ENCODE peak calls at places on chromosomes 7 and 10, in eight cellular contexts. L is HepG2, N is A549, E is H1, Y is K562, B is SK-N-SH, R is IMR-90, H is GM12878. A is an unnamed sample.

GRCh38 chr7:22858640-22859561 is 36.3 kb upstream of the TOMM7 start:
- DNase-seq in E (no peak), L (no peak), N (peak), Y (peak), R (peak), H (no peak), B (no peak), A (no peak)

GRCh38 chr7:90708841-90709317 is 112.8 kb downstream of the CDK14 start:
- DNase-seq in R (no peak), H (peak), L (peak), E (no peak), Y (no peak), N (no peak), B (no peak), A (peak)

GRCh38 chr10:76285012-76285411 is 853.6 kb downstream of the LRMDA start:
- DNase-seq in R (peak), H (no peak), E (no peak), N (no peak), B (no peak), Y (no peak), L (peak), A (no peak)

GRCh38 chr7:101905203-101905865 is 87.9 kb downstream of the CUX1 start:
- DNase-seq in L (no peak), N (no peak), B (no peak), H (no peak), E (no peak), Y (no peak), R (peak), A (no peak)

GRCh38 chr7:44279731-44280505 is 45.5 kb downstream of the CAMK2B start:
- DNase-seq in L (no peak), N (no peak), H (no peak), Y (peak), E (no peak), B (peak), R (no peak), A (peak)

GRCh38 chr7:29588900-29589696 is 25.5 kb downstream of the PRR15 start:
- DNase-seq in N (peak), L (peak), Y (peak), R (peak), E (no peak), B (peak), H (peak), A (peak)

GRCh38 chr10:31677198-31678138 is 251.2 kb downstream of the ARHGAP12 start:
- DNase-seq in H (no peak), L (no peak), N (no peak), Y (no peak), R (no peak), E (peak), B (no peak), A (peak)

GRCh38 chr10:33746878-33747277 is 412.4 kb upstream of the NRP1 start:
- DNase-seq in R (peak), N (no peak), H (no peak), L (no peak), E (no peak), Y (no peak), B (no peak), A (no peak)

GRCh38 chr10:95756796-95757657 is 1.1 kb downstream of the ENTPD1 start:
- DNase-seq in E (no peak), N (no peak), B (no peak), L (no peak), H (peak), Y (no peak), R (no peak), A (no peak)

GRCh38 chr7:2606539-2606936 is 25.2 kb upstream of the TTYH3 start:
- DNase-seq in L (no peak), H (no peak), E (no peak), N (no peak), R (no peak), B (peak), Y (no peak), A (no peak)

GRCh38 chr7:24570983-24571382 is 2.3 kb upstream of the PALS2 start:
- DNase-seq in H (no peak), R (no peak), Y (no peak), E (no peak), L (no peak), N (no peak), B (no peak), A (no peak)

GRCh38 chr7:105429746-105430612 is 41.3 kb upstream of the SRPK2 start:
- DNase-seq in H (no peak), Y (peak), B (peak), L (peak), N (peak), R (peak), E (no peak), A (peak)

GRCh38 chr7:136009488-136010079 is 32.4 kb upstream of the MTPN start:
- DNase-seq in Y (peak), B (peak), E (no peak), L (peak), R (peak), N (peak), H (no peak), A (no peak)

GRCh38 chr10:8829592-8829991 is 775.1 kb downstream of the GATA3 start:
- DNase-seq in L (no peak), E (no peak), N (no peak), B (no peak), H (no peak), Y (no peak), R (no peak), A (no peak)

GRCh38 chr10:85888559-85888958 is 478.0 kb downstream of the GRID1 start:
- DNase-seq in R (no peak), N (no peak), Y (no peak), L (no peak), B (no peak), H (no peak), E (no peak), A (no peak)

GRCh38 chr7:110448918-110449317 is 642.0 kb upstream of the LRRN3 start:
- DNase-seq in L (no peak), E (no peak), R (no peak), H (no peak), B (no peak), Y (no peak), N (no peak), A (no peak)

GRCh38 chr10:13231808-13232207 is 2.4 kb downstream of the UCMA start:
- DNase-seq in E (no peak), B (no peak), L (no peak), H (no peak), R (no peak), N (no peak), Y (no peak), A (no peak)

GRCh38 chr7:98294326-98294725 is 12.8 kb downstream of the BRI3 start:
- DNase-seq in R (no peak), N (no peak), L (no peak), Y (no peak), E (no peak), H (no peak), B (no peak), A (no peak)

GRCh38 chr7:40889099-40889498 is 754.3 kb downstream of the SUGCT start:
- DNase-seq in B (no peak), L (no peak), N (no peak), H (no peak), Y (no peak), R (no peak), E (no peak), A (no peak)

GRCh38 chr7:149874644-149875028 is 867 bp downstream of the ATP6V0E2 start:
- DNase-seq in R (no peak), B (no peak), E (no peak), N (no peak), L (peak), H (no peak), Y (no peak), A (no peak)

GRCh38 chr10:114697061-114697598 is 39.1 kb upstream of the ABLIM1 start:
- DNase-seq in R (peak), L (no peak), Y (no peak), N (no peak), E (no peak), B (no peak), H (no peak), A (no peak)

GRCh38 chr10:13684252-13684791 is 97.6 kb downstream of the PRPF18 start:
- DNase-seq in E (no peak), R (peak), Y (no peak), N (no peak), H (no peak), L (no peak), B (no peak), A (no peak)

GRCh38 chr7:101978683-101979082 is 161.3 kb downstream of the CUX1 start:
- DNase-seq in R (no peak), E (no peak), H (no peak), B (no peak), N (no peak), Y (no peak), L (no peak), A (no peak)

GRCh38 chr10:1050145-1050544 is 1.2 kb upstream of the IDI1 start:
- DNase-seq in E (no peak), N (no peak), L (peak), R (peak), B (no peak), Y (peak), H (no peak), A (no peak)

GRCh38 chr7:24756545-24756988 is 697 bp downstream of the GSDME start:
- DNase-seq in H (no peak), R (peak), N (no peak), B (no peak), L (no peak), Y (no peak), E (no peak), A (no peak)

GRCh38 chr7:116328161-116328560 is 117.8 kb downstream of the TES start:
- DNase-seq in L (no peak), N (no peak), R (no peak), Y (no peak), E (no peak), H (no peak), B (no peak), A (no peak)

GRCh38 chr10:29379208-29379607 is 90.3 kb downstream of the LYZL1 start:
- DNase-seq in B (no peak), N (no peak), E (no peak), R (peak), H (no peak), L (no peak), Y (no peak), A (no peak)

GRCh38 chr10:103766751-103767509 is 88.4 kb downstream of the SH3PXD2A start:
- DNase-seq in L (no peak), N (no peak), R (no peak), Y (no peak), E (no peak), B (no peak), H (no peak), A (no peak)

GRCh38 chr7:2612445-2613112 is 19.2 kb upstream of the TTYH3 start:
- DNase-seq in N (no peak), B (no peak), E (peak), R (no peak), H (no peak), Y (peak), L (no peak), A (peak)

GRCh38 chr7:134327896-134328295 is 11.2 kb upstream of the SLC35B4 start:
- DNase-seq in R (peak), E (peak), B (peak), N (peak), H (peak), Y (peak), L (peak), A (peak)

DNA sequence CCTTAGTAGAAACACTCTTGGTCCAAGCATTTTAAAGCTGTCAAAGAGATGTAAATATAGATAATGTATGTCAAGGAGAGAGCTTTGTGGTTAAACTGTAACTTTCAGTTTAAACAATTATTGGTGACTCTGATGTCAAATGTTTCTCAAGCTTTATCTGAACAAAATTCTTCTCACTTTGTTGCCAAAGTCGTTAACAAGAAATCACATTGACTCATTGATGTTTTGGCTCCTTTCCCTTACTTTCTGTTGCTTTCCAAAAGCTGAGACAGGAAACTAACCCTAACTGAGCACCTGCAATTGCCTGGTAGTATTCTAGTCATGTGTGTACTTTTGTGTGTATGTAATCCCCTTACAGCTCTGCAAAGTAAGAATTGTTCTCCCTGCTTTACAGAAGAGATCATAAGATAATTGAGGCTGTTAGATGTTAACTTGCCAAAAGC is 108.5 kb downstream of the CFTR start:
- DNase-seq in R (peak), L (peak), N (no peak), Y (no peak), H (peak), B (no peak), E (no peak), A (no peak)
- TF ChIP-seq USF2 in R (no peak), L (no peak), N (no peak), Y (no peak), H (no peak), B (no peak), E (no peak), A (no peak)

GRCh38 chr7:148380581-148381419 is 209.8 kb upstream of the C7orf33 start:
- DNase-seq in H (no peak), Y (no peak), R (no peak), N (no peak), B (no peak), L (peak), E (no peak), A (no peak)

GRCh38 chr7:148382585-148382984 is 208.0 kb upstream of the C7orf33 start:
- DNase-seq in N (no peak), R (no peak), L (no peak), H (no peak), B (no peak), E (no peak), Y (no peak), A (no peak)

GRCh38 chr7:148383651-148384050 is 206.9 kb upstream of the C7orf33 start:
- DNase-seq in Y (no peak), L (no peak), B (no peak), E (no peak), H (no peak), R (no peak), N (no peak), A (no peak)

GRCh38 chr7:148390381-148390780 is 200.2 kb upstream of the C7orf33 start:
- DNase-seq in R (no peak), B (no peak), N (no peak), E (no peak), L (no peak), Y (no peak), H (no peak), A (no peak)

GRCh38 chr7:148385009-148385682 is 205.4 kb upstream of the C7orf33 start:
- DNase-seq in L (no peak), H (no peak), B (no peak), E (no peak), Y (no peak), N (no peak), R (no peak), A (no peak)
- TF ChIP-seq USF2 in L (no peak), H (no peak), B (no peak), E (no peak), Y (no peak), N (no peak), R (no peak), A (no peak)

GRCh38 chr10:68175954-68176353 is 56.0 kb downstream of the ATOH7 start:
- DNase-seq in Y (no peak), N (no peak), R (no peak), H (no peak), E (no peak), B (no peak), L (no peak), A (no peak)
- TF ChIP-seq USF2 in Y (no peak), N (no peak), R (no peak), H (no peak), E (no peak), B (no peak), L (no peak), A (no peak)

GRCh38 chr10:35433851-35434426 is 97.6 kb downstream of the CCNY start:
- DNase-seq in H (no peak), L (no peak), R (peak), Y (no peak), E (no peak), B (peak), N (no peak), A (no peak)
- TF ChIP-seq USF2 in H (no peak), L (no peak), R (no peak), Y (no peak), E (no peak), B (no peak), N (no peak), A (no peak)